ENCODE peak calls at places on chromosomes 1 and 21, in seven cellular contexts. G is astrocyte of the spinal cord, S is bronchial epithelial cell, O is MM.1S, I is stomach, L is omental fat pad, J is right lobe of liver. T is an unnamed sample.

GRCh38 chr1:115980998-115981993 is 5.0 kb downstream of the SLC22A15 start:
- DNase-seq in S (peak), L (no peak), J (no peak), O (peak), I (no peak), G (peak), T (no peak)

GRCh38 chr1:94553323-94553730 is 11.8 kb upstream of the F3 start:
- DNase-seq in J (no peak), S (peak), O (no peak), L (no peak), G (peak), I (no peak), T (no peak)

GRCh38 chr1:166511754-166512153 is 327.5 kb upstream of the POGK start:
- DNase-seq in J (no peak), O (no peak), I (no peak), S (peak), G (no peak), L (no peak), T (no peak)

GRCh38 chr1:84344286-84344685 is 42.8 kb downstream of the SAMD13 start:
- DNase-seq in L (no peak), O (no peak), I (no peak), S (peak), G (peak), J (no peak), T (no peak)

GRCh38 chr21:35427320-35428040 is 378.4 kb upstream of the RUNX1 start:
- DNase-seq in G (no peak), L (no peak), S (no peak), O (no peak), I (no peak), J (no peak), T (no peak)

GRCh38 chr21:43325036-43325435 is 101.9 kb downstream of the SIK1 start:
- DNase-seq in G (no peak), S (no peak), J (no peak), O (no peak), L (no peak), I (no peak), T (no peak)

GRCh38 chr1:51837243-51837642 is 41.3 kb downstream of the NRDC start:
- DNase-seq in S (no peak), J (no peak), G (no peak), O (no peak), I (no peak), L (no peak), T (no peak)

GRCh38 chr1:234975941-234976871 is 152.4 kb downstream of the TOMM20 start:
- DNase-seq in O (no peak), J (peak), G (no peak), L (no peak), I (no peak), S (no peak), T (no peak)

GRCh38 chr1:209074575-209075250 is 508.8 kb upstream of the CAMK1G start:
- DNase-seq in S (no peak), I (no peak), G (no peak), L (no peak), J (no peak), O (no peak), T (no peak)

GRCh38 chr1:46519209-46519608 is 29.6 kb downstream of the DMBX1 start:
- DNase-seq in S (peak), G (no peak), J (no peak), L (no peak), I (no peak), O (no peak), T (no peak)

GRCh38 chr1:57017717-57018116 is 51.9 kb upstream of the C8B start:
- DNase-seq in I (no peak), G (no peak), J (no peak), L (no peak), S (no peak), O (no peak), T (no peak)

GRCh38 chr1:3743421-3743820 is 8.8 kb upstream of the CCDC27 start:
- DNase-seq in L (no peak), J (no peak), O (no peak), I (no peak), G (no peak), S (no peak), T (no peak)

GRCh38 chr21:31660134-31660565 is 657 bp downstream of the SOD1 start:
- DNase-seq in I (no peak), G (peak), S (peak), O (peak), L (no peak), J (no peak), T (no peak)

GRCh38 chr1:110196917-110197782 is 13.0 kb upstream of the KCNC4 start:
- DNase-seq in O (peak), J (no peak), G (peak), L (no peak), S (peak), I (peak), T (no peak)

GRCh38 chr1:62891961-62892562 is 108.1 kb downstream of the ATG4C start:
- DNase-seq in S (peak), O (no peak), L (no peak), J (no peak), G (no peak), I (no peak), T (no peak)

GRCh38 chr21:44377922-44378645 is 24.7 kb downstream of the TRPM2 start:
- DNase-seq in L (no peak), S (no peak), O (no peak), I (no peak), J (peak), G (no peak), T (no peak)

GRCh38 chr1:225329041-225329440 is 98.8 kb downstream of the LBR start:
- DNase-seq in J (no peak), O (no peak), L (no peak), G (no peak), I (no peak), S (peak), T (no peak)

GRCh38 chr1:6523566-6523965 is 30.7 kb downstream of the NOL9 start:
- DNase-seq in J (peak), L (no peak), I (no peak), O (peak), S (peak), G (peak), T (no peak)

GRCh38 chr1:9322845-9323244 is 30.2 kb downstream of the SPSB1 start:
- DNase-seq in I (no peak), O (no peak), S (no peak), J (no peak), L (no peak), G (no peak), T (no peak)

GRCh38 chr1:214464303-214465287 is 86.8 kb downstream of the PTPN14 start:
- DNase-seq in J (no peak), S (no peak), O (no peak), I (no peak), G (no peak), L (no peak), T (no peak)

GRCh38 chr1:76294470-76295194 is 220.1 kb downstream of the ST6GALNAC3 start:
- DNase-seq in G (no peak), I (no peak), O (no peak), L (no peak), S (no peak), J (no peak), T (no peak)

GRCh38 chr1:187013582-187014200 is 184.9 kb downstream of the PLA2G4A start:
- DNase-seq in I (no peak), L (no peak), G (no peak), S (peak), J (no peak), O (no peak), T (no peak)

GRCh38 chr1:206935491-206936067 is 10.7 kb downstream of the PIGR start:
- DNase-seq in J (peak), G (no peak), L (no peak), S (no peak), O (no peak), I (peak), T (peak)

GRCh38 chr1:182527680-182528079 is 61.4 kb downstream of the RNASEL start:
- DNase-seq in I (no peak), L (no peak), S (peak), J (no peak), G (no peak), O (peak), T (no peak)

GRCh38 chr1:223177681-223178080 is 34.6 kb upstream of the TLR5 start:
- DNase-seq in J (peak), L (no peak), S (no peak), G (no peak), O (no peak), I (peak), T (no peak)

GRCh38 chr1:13523780-13524477 is 10.1 kb upstream of the LRRC38 start:
- DNase-seq in G (no peak), O (no peak), L (no peak), S (no peak), I (no peak), J (no peak), T (no peak)

GRCh38 chr1:30248373-30248772 is 475.0 kb downstream of the MATN1 start:
- DNase-seq in O (no peak), L (no peak), S (no peak), G (no peak), J (peak), I (no peak), T (no peak)

GRCh38 chr1:222369991-222370910 is 177.7 kb downstream of the HHIPL2 start:
- DNase-seq in O (no peak), I (no peak), G (peak), L (no peak), S (peak), J (no peak), T (no peak)

GRCh38 chr1:234611799-234612351 is 1.9 kb upstream of the IRF2BP2 start:
- DNase-seq in L (no peak), I (peak), G (no peak), J (peak), S (no peak), O (no peak), T (peak)

GRCh38 chr21:37639756-37640155 is 273.2 kb downstream of the DYRK1A start:
- DNase-seq in I (no peak), J (no peak), G (no peak), L (no peak), S (no peak), O (no peak), T (no peak)

GRCh38 chr21:37647781-37648180 is 268.5 kb downstream of the KCNJ6 start:
- DNase-seq in S (peak), I (no peak), G (no peak), O (no peak), J (no peak), L (no peak), T (no peak)

GRCh38 chr21:37644666-37645065 is 271.6 kb downstream of the KCNJ6 start:
- DNase-seq in J (no peak), L (no peak), S (no peak), G (no peak), I (no peak), O (no peak), T (no peak)

GRCh38 chr21:37645848-37646247 is 270.4 kb downstream of the KCNJ6 start:
- DNase-seq in I (no peak), J (no peak), O (no peak), L (no peak), S (no peak), G (no peak), T (no peak)

GRCh38 chr21:37642493-37642892 is 273.8 kb downstream of the KCNJ6 start:
- DNase-seq in I (no peak), O (peak), J (no peak), G (no peak), S (peak), L (no peak), T (no peak)
- TF ChIP-seq CTCF in I (no peak), O (peak), J (peak), G (peak), S (peak), L (no peak), T (no peak)

GRCh38 chr1:40703316-40703715 is 11.8 kb downstream of the NFYC start:
- DNase-seq in S (peak), O (no peak), J (no peak), I (no peak), L (no peak), G (peak), T (no peak)
- TF ChIP-seq CTCF in S (no peak), O (no peak), J (no peak), I (no peak), L (no peak), G (no peak), T (no peak)

DNA sequence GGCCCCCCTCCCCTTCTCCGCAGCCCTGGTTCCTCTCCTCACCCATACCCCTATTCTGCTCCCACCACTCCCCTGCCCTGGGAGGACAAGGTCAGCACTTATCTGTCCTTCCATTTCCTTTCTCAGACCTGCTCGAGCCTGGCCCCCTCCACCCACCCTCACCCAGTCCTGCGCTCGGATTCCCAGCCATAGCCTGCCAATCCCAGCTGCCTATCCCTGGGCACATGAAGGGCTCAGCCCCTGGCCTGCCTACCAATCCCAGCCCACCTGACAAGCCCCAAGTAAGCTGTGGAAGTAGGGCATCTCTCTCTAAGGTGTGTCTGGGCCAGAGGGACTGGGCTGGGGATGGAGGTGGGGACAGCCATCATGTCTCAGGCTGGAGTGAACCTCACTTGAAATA is 5.4 kb downstream of the BLACAT1 start:
- DNase-seq in L (no peak), O (no peak), I (no peak), G (no peak), S (no peak), J (no peak), T (no peak)
- TF ChIP-seq CTCF in L (no peak), O (no peak), I (no peak), G (no peak), S (no peak), J (no peak), T (no peak)

GRCh38 chr1:58209578-58209977 is 336.9 kb downstream of the OMA1 start:
- DNase-seq in G (no peak), J (no peak), L (no peak), I (no peak), S (no peak), O (no peak), T (no peak)

GRCh38 chr1:58200437-58200836 is 346.1 kb downstream of the OMA1 start:
- DNase-seq in I (no peak), O (no peak), L (no peak), S (no peak), J (no peak), G (no peak), T (no peak)

GRCh38 chr1:58201492-58202106 is 344.9 kb downstream of the OMA1 start:
- DNase-seq in O (no peak), L (no peak), J (no peak), G (no peak), S (no peak), I (no peak), T (no peak)

GRCh38 chr1:58206749-58207148 is 339.8 kb downstream of the OMA1 start:
- DNase-seq in S (peak), G (no peak), O (no peak), L (no peak), J (no peak), I (no peak), T (no peak)

GRCh38 chr1:58204284-58204683 is 342.2 kb downstream of the OMA1 start:
- DNase-seq in J (no peak), S (peak), L (no peak), O (no peak), I (no peak), G (no peak), T (no peak)
- TF ChIP-seq CTCF in J (peak), S (no peak), L (no peak), O (no peak), I (no peak), G (no peak), T (no peak)